ENCODE peak calls at places on chromosome 6, in ten cellular contexts. F, D, L, I, Y, V, X, P, Z and A are unnamed samples.

GRCh38 chr6:56616967-56617366 is 25.7 kb downstream of the DST start:
- DNase-seq in F (no peak), D (no peak), L (no peak), I (no peak), Y (no peak), V (no peak), X (no peak), P (no peak), Z (no peak), A (no peak)

GRCh38 chr6:131250121-131250520 is 114.9 kb downstream of the AKAP7 start:
- DNase-seq in F (no peak), D (peak; percentile 57), L (peak; percentile 45), I (peak; percentile 19), Y (no peak), V (peak; percentile 64), X (peak; percentile 81), P (peak; percentile 57), Z (peak; percentile 79), A (peak; percentile 68)

GRCh38 chr6:112443666-112444065 is 96.5 kb downstream of the RFPL4B start:
- DNase-seq in F (no peak), D (no peak), L (no peak), I (no peak), Y (no peak), V (peak; percentile 81), X (peak; percentile 88), P (no peak), Z (no peak), A (no peak)

GRCh38 chr6:167543602-167544506 is 219.0 kb downstream of the TTLL2 start:
- DNase-seq in F (no peak), D (peak; percentile 62), L (no peak), I (no peak), Y (no peak), V (no peak), X (peak; percentile 81), P (no peak), Z (no peak), A (no peak)

GRCh38 chr6:72522735-72523141 is 99.1 kb upstream of the KCNQ5 start:
- DNase-seq in F (no peak), D (no peak), L (peak; percentile 41), I (peak; percentile 55), Y (no peak), V (no peak), X (no peak), P (peak; percentile 54), Z (peak; percentile 92), A (peak; percentile 40)

GRCh38 chr6:67265996-67266768 is 1368.9 kb upstream of the ADGRB3 start:
- DNase-seq in F (no peak), D (no peak), L (no peak), I (peak; percentile 17), Y (no peak), V (no peak), X (no peak), P (no peak), Z (peak; percentile 52), A (no peak)

GRCh38 chr6:150098155-150098554 is 29.2 kb upstream of the ULBP3 start:
- DNase-seq in F (no peak), D (no peak), L (no peak), I (no peak), Y (no peak), V (no peak), X (no peak), P (no peak), Z (no peak), A (no peak)

GRCh38 chr6:125432968-125433367 is 131.2 kb upstream of the HDDC2 start:
- DNase-seq in F (no peak), D (no peak), L (no peak), I (no peak), Y (no peak), V (no peak), X (no peak), P (no peak), Z (no peak), A (no peak)

GRCh38 chr6:15754035-15754705 is 91.3 kb upstream of the DTNBP1 start:
- DNase-seq in F (no peak), D (no peak), L (no peak), I (no peak), Y (no peak), V (no peak), X (peak; percentile 33), P (no peak), Z (peak; percentile 65), A (no peak)

GRCh38 chr6:17656092-17656491 is 50.6 kb downstream of the NUP153 start:
- DNase-seq in F (no peak), D (no peak), L (no peak), I (no peak), Y (no peak), V (no peak), X (peak; percentile 37), P (no peak), Z (no peak), A (no peak)

GRCh38 chr6:3228791-3229565 is 1.5 kb upstream of the TUBB2B start:
- DNase-seq in F (no peak), D (no peak), L (no peak), I (peak; percentile 42), Y (no peak), V (no peak), X (no peak), P (peak; percentile 64), Z (peak; percentile 83), A (no peak)

GRCh38 chr6:129748212-129748900 is 38.4 kb upstream of the ARHGAP18 start:
- DNase-seq in F (peak; percentile 69), D (peak; percentile 28), L (peak; percentile 39), I (peak; percentile 42), Y (no peak), V (no peak), X (peak; percentile 65), P (peak; percentile 70), Z (peak; percentile 55), A (no peak)

GRCh38 chr6:20868397-20869185 is 334.3 kb downstream of the CDKAL1 start:
- DNase-seq in F (no peak), D (no peak), L (no peak), I (no peak), Y (no peak), V (no peak), X (no peak), P (no peak), Z (peak; percentile 80), A (no peak)

GRCh38 chr6:147503587-147503986 is 4.9 kb upstream of the SAMD5 start:
- DNase-seq in F (no peak), D (no peak), L (no peak), I (no peak), Y (no peak), V (no peak), X (no peak), P (no peak), Z (peak; percentile 53), A (no peak)

GRCh38 chr6:112640895-112641294 is 293.8 kb downstream of the RFPL4B start:
- DNase-seq in F (no peak), D (no peak), L (no peak), I (no peak), Y (no peak), V (no peak), X (no peak), P (no peak), Z (no peak), A (no peak)

GRCh38 chr6:52929321-52930164 is 20.0 kb upstream of the GSTA3 start:
- DNase-seq in F (no peak), D (peak; percentile 58), L (peak; percentile 21), I (no peak), Y (no peak), V (no peak), X (peak; percentile 87), P (no peak), Z (no peak), A (no peak)

GRCh38 chr6:67331304-67331703 is 1303.8 kb upstream of the ADGRB3 start:
- DNase-seq in F (no peak), D (no peak), L (no peak), I (no peak), Y (no peak), V (no peak), X (peak; percentile 64), P (no peak), Z (no peak), A (no peak)

GRCh38 chr6:159720708-159721107 is 6.6 kb upstream of the WTAP start:
- DNase-seq in F (no peak), D (peak; percentile 39), L (peak; percentile 49), I (peak; percentile 67), Y (no peak), V (no peak), X (peak; percentile 34), P (no peak), Z (peak; percentile 63), A (no peak)

GRCh38 chr6:14456941-14457340 is 339.4 kb downstream of the CD83 start:
- DNase-seq in F (no peak), D (no peak), L (no peak), I (no peak), Y (no peak), V (no peak), X (no peak), P (no peak), Z (no peak), A (no peak)

GRCh38 chr6:150894935-150895686 is 29.6 kb downstream of the MTHFD1L start:
- DNase-seq in F (no peak), D (no peak), L (peak; percentile 41), I (peak; percentile 11), Y (no peak), V (no peak), X (peak; percentile 50), P (no peak), Z (no peak), A (no peak)

GRCh38 chr6:150269130-150269856 is 99.5 kb upstream of the IYD start:
- DNase-seq in F (no peak), D (no peak), L (no peak), I (no peak), Y (no peak), V (no peak), X (no peak), P (no peak), Z (no peak), A (no peak)

GRCh38 chr6:32529697-32530429 is at the start of gene HLA-DRB5:
- DNase-seq in F (no peak), D (no peak), L (peak; percentile 53), I (no peak), Y (no peak), V (peak; percentile 43), X (peak; percentile 0), P (no peak), Z (no peak), A (no peak)

GRCh38 chr6:81751388-81752083 is 945 bp downstream of the TENT5A start:
- DNase-seq in F (peak; percentile 67), D (peak; percentile 37), L (peak; percentile 50), I (no peak), Y (no peak), V (peak; percentile 87), X (peak; percentile 62), P (peak; percentile 63), Z (peak; percentile 76), A (peak; percentile 73)

GRCh38 chr6:1729133-1729751 is 119.5 kb downstream of the FOXC1 start:
- DNase-seq in F (no peak), D (peak; percentile 77), L (no peak), I (no peak), Y (no peak), V (no peak), X (no peak), P (no peak), Z (no peak), A (no peak)

GRCh38 chr6:159180001-159180400 is 10.8 kb downstream of the FNDC1 start:
- DNase-seq in F (no peak), D (no peak), L (no peak), I (no peak), Y (no peak), V (no peak), X (peak; percentile 97), P (no peak), Z (no peak), A (no peak)